ENCODE peak calls at places on chromosomes 11 and 22, in seven cellular contexts. Y, V, W, Q, E, F and I are unnamed samples.

GRCh38 chr11:26820739-26821138 is 98.9 kb upstream of the SLC5A12 start:
- DNase-seq in Y (peak), V (no peak), W (no peak), Q (no peak), E (no peak), F (no peak), I (no peak)

GRCh38 chr11:130037058-130037457 is 32.6 kb upstream of the APLP2 start:
- DNase-seq in Y (peak), V (no peak), W (no peak), Q (no peak), E (no peak), F (no peak), I (no peak)

GRCh38 chr11:119663279-119663678 is 65.7 kb downstream of the NECTIN1 start:
- DNase-seq in Y (no peak), V (no peak), W (no peak), Q (no peak), E (no peak), F (no peak), I (no peak)

GRCh38 chr11:44319552-44320288 is 9.8 kb upstream of the ALX4 start:
- DNase-seq in Y (no peak), V (no peak), W (no peak), Q (no peak), E (no peak), F (no peak), I (no peak)

GRCh38 chr11:1869427-1870325 is 16.8 kb downstream of the LSP1 start:
- DNase-seq in Y (no peak), V (no peak), W (no peak), Q (no peak), E (no peak), F (no peak), I (no peak)

GRCh38 chr11:60972182-60973030 is 926 bp downstream of the CD6 start:
- DNase-seq in Y (no peak), V (no peak), W (no peak), Q (no peak), E (no peak), F (peak), I (no peak)

GRCh38 chr11:77345621-77346020 is 44.1 kb upstream of the GDPD4 start:
- DNase-seq in Y (peak), V (no peak), W (no peak), Q (no peak), E (no peak), F (no peak), I (no peak)

GRCh38 chr11:128039140-128040021 is 548.0 kb downstream of the ETS1 start:
- DNase-seq in Y (peak), V (peak), W (no peak), Q (peak), E (no peak), F (peak), I (no peak)

GRCh38 chr11:128874406-128874805 is 7.3 kb upstream of the KCNJ1 start:
- DNase-seq in Y (no peak), V (no peak), W (no peak), Q (no peak), E (no peak), F (no peak), I (no peak)

GRCh38 chr11:48116843-48117242 is 99.8 kb upstream of the OR4B1 start:
- DNase-seq in Y (peak), V (no peak), W (no peak), Q (no peak), E (no peak), F (no peak), I (no peak)

GRCh38 chr11:43735931-43736330 is 55.4 kb downstream of the HSD17B12 start:
- DNase-seq in Y (peak), V (no peak), W (no peak), Q (no peak), E (no peak), F (no peak), I (no peak)

GRCh38 chr22:39254789-39255298 is 10.1 kb upstream of the PDGFB start:
- DNase-seq in Y (peak), V (no peak), W (peak), Q (no peak), E (no peak), F (peak), I (no peak)

GRCh38 chr22:27100789-27101188 is 443.4 kb downstream of the MIAT start:
- DNase-seq in Y (peak), V (no peak), W (no peak), Q (no peak), E (no peak), F (no peak), I (no peak)

GRCh38 chr11:44032304-44033085 is 15.3 kb upstream of the ACCSL start:
- DNase-seq in Y (peak), V (no peak), W (no peak), Q (no peak), E (no peak), F (no peak), I (no peak)

GRCh38 chr11:74226907-74227306 is 55.8 kb downstream of the PPME1 start:
- DNase-seq in Y (no peak), V (no peak), W (no peak), Q (no peak), E (no peak), F (no peak), I (no peak)

GRCh38 chr11:86623041-86623621 is 49.3 kb downstream of the ME3 start:
- DNase-seq in Y (no peak), V (no peak), W (no peak), Q (no peak), E (no peak), F (no peak), I (no peak)